ENCODE peak calls at places on chromosomes 4 and X, in four cellular contexts. I, L, B and O are unnamed samples.

GRCh38 chr4:184968784-184969201 is 49.5 kb upstream of the HELT start:
- DNase-seq in I (no peak), L (no peak), B (no peak), O (no peak)

GRCh38 chr4:1983053-1983845 is 25.5 kb downstream of the NELFA start:
- DNase-seq in L (no peak), I (no peak), B (no peak), O (no peak)

GRCh38 chr4:164937576-164938270 is 39.7 kb downstream of the TRIM61 start:
- DNase-seq in L (no peak), B (peak), I (no peak), O (no peak)

GRCh38 chr4:833156-833555 is 7.2 kb upstream of the CPLX1 start:
- DNase-seq in L (no peak), B (no peak), I (no peak), O (no peak)

GRCh38 chr4:98476891-98477290 is 181.5 kb downstream of the TSPAN5 start:
- DNase-seq in I (no peak), L (no peak), B (no peak), O (no peak)

GRCh38 chrX:8738588-8739189 is 6.8 kb upstream of the ANOS1 start:
- DNase-seq in I (no peak), L (no peak), B (peak), O (no peak)

GRCh38 chrX:150406559-150406958 is 43.4 kb downstream of the MAMLD1 start:
- DNase-seq in I (no peak), L (no peak), B (no peak), O (no peak)

GRCh38 chr4:134375775-134376174 is 174.2 kb upstream of the PABPC4L start:
- DNase-seq in B (no peak), I (no peak), L (no peak), O (no peak)

GRCh38 chrX:39730671-39731389 is 366.9 kb downstream of the BCOR start:
- DNase-seq in B (peak), I (peak), L (no peak), O (peak)